ENCODE peak calls at places on chromosomes 7 and 10, in seven cellular contexts. G is renal cortical epithelial cell; C is neural progenitor cell; W is lower leg skin; B is activated CD4-positive, alpha-beta memory T cell treated with anti-CD3 and anti-CD28 coated beads, Interleukin-2, amount 10 ng/mL, durations not matched to agents 7 days and 5 days; T is cerebellum; Z is endothelial cell. A is an unnamed sample.

GRCh38 chr7:112714917-112715316 is 75.3 kb downstream of the TMEM168 start:
- DNase-seq in G (no peak), T (no peak), Z (no peak), B (no peak), W (no peak), C (no peak), A (no peak)

GRCh38 chr7:156725074-156725473 is 84.5 kb downstream of the RNF32 start:
- DNase-seq in G (peak), B (no peak), C (peak), W (no peak), T (no peak), Z (no peak), A (no peak)

GRCh38 chr7:66099232-66099550 is 15.5 kb upstream of the CRCP start:
- DNase-seq in T (no peak), Z (no peak), W (no peak), C (no peak), B (no peak), G (no peak), A (no peak)

GRCh38 chr7:140067052-140067451 is 4.3 kb upstream of the PARP12 start:
- DNase-seq in Z (no peak), T (no peak), G (no peak), B (no peak), W (no peak), C (no peak), A (no peak)

GRCh38 chr7:105782391-105783063 is 93.9 kb downstream of the ATXN7L1 start:
- DNase-seq in Z (no peak), B (peak), C (no peak), G (peak), W (no peak), T (no peak), A (no peak)

GRCh38 chr7:45221896-45222604 is 64.5 kb downstream of the RAMP3 start:
- DNase-seq in B (no peak), T (no peak), C (no peak), Z (no peak), G (no peak), W (no peak), A (no peak)

GRCh38 chr10:132827423-132827789 is 41.5 kb upstream of the NKX6-2 start:
- DNase-seq in W (no peak), Z (no peak), T (no peak), C (no peak), B (no peak), G (no peak), A (no peak)

GRCh38 chr7:100469227-100470044 is 5.4 kb upstream of the SPACDR start:
- DNase-seq in T (peak), C (peak), Z (peak), W (peak), B (peak), G (peak), A (peak)

GRCh38 chr10:28661035-28661434 is 16.3 kb upstream of the BAMBI start:
- DNase-seq in B (no peak), T (no peak), Z (no peak), C (no peak), W (peak), G (peak), A (no peak)

GRCh38 chr10:26737730-26738129 is 40.2 kb downstream of the PDSS1 start:
- DNase-seq in B (peak), W (peak), C (no peak), G (peak), T (no peak), Z (no peak), A (no peak)

GRCh38 chr10:123882177-123882576 is 9.4 kb downstream of the CPXM2 start:
- DNase-seq in W (no peak), T (no peak), Z (no peak), G (no peak), B (no peak), C (no peak), A (no peak)

GRCh38 chr7:122143376-122143750 is 686 bp downstream of the AASS start:
- DNase-seq in T (no peak), Z (peak), G (no peak), W (no peak), B (no peak), C (peak), A (no peak)

GRCh38 chr7:75716992-75717626 is 21.6 kb downstream of the HIP1 start:
- DNase-seq in B (no peak), T (no peak), G (peak), Z (no peak), C (no peak), W (no peak), A (no peak)

GRCh38 chr10:63210611-63211196 is 77.6 kb downstream of the NRBF2 start:
- DNase-seq in W (no peak), T (no peak), C (no peak), B (no peak), Z (no peak), G (no peak), A (no peak)

GRCh38 chr10:43131906-43132305 is 6.3 kb upstream of the CSGALNACT2 start:
- DNase-seq in W (no peak), G (no peak), B (no peak), C (no peak), T (no peak), Z (no peak), A (no peak)

GRCh38 chr10:104639595-104640338 is 1.3 kb upstream of the SORCS3 start:
- DNase-seq in T (no peak), W (no peak), B (no peak), C (peak), G (peak), Z (peak), A (no peak)

A was measured in effector CD8-positive, alpha-beta T cell.